ENCODE peak calls at places on chromosome 20, in nine cellular contexts. V is upper lobe of right lung; N is NCI-H524 treated with DMSO at 0.1 percent for 48 hours; Y is RPMI7951; R is neural crest cell; M is omental fat pad; J is effector CD4-positive, alpha-beta T cell; B is psoas muscle; F is kidney epithelial cell. P is an unnamed sample.

GRCh38 chr20:31666258-31667042 is 28.7 kb downstream of the COX4I2 start:
- DNase-seq in N (no peak), B (peak), F (no peak), M (no peak), J (no peak), Y (no peak), V (peak), R (no peak), P (no peak)

GRCh38 chr20:23753589-23753988 is 2.9 kb upstream of the CST1 start:
- DNase-seq in Y (no peak), M (no peak), F (no peak), B (no peak), J (no peak), R (no peak), N (no peak), V (no peak), P (no peak)

GRCh38 chr20:38023181-38024085 is 9.8 kb downstream of the TTI1 start:
- DNase-seq in R (no peak), V (no peak), M (no peak), N (no peak), B (no peak), F (peak), Y (peak), J (no peak), P (peak)

GRCh38 chr20:25695532-25696383 is 895 bp downstream of the ZNF337 start:
- DNase-seq in R (no peak), N (no peak), B (no peak), Y (peak), V (no peak), J (no peak), M (no peak), F (no peak), P (no peak)

GRCh38 chr20:13231031-13231752 is 10.1 kb downstream of the ISM1 start:
- DNase-seq in Y (peak), V (no peak), N (no peak), R (no peak), J (peak), M (no peak), F (peak), B (no peak), P (peak)

GRCh38 chr20:35952480-35953410 is 1.6 kb downstream of the SCAND1 start:
- DNase-seq in B (no peak), J (no peak), V (no peak), M (no peak), N (no peak), Y (peak), F (no peak), R (no peak), P (no peak)

GRCh38 chr20:50301712-50302111 is 111.1 kb downstream of the CEBPB start:
- DNase-seq in N (no peak), J (no peak), V (no peak), M (no peak), R (no peak), F (no peak), B (no peak), Y (no peak), P (no peak)

GRCh38 chr20:33224399-33224798 is 7.2 kb downstream of the BPIFA3 start:
- DNase-seq in N (no peak), M (no peak), V (no peak), F (no peak), R (no peak), B (no peak), Y (no peak), J (no peak), P (no peak)

GRCh38 chr20:47204008-47204745 is 152.3 kb downstream of the ZMYND8 start:
- DNase-seq in F (peak), B (peak), M (no peak), J (no peak), V (no peak), Y (peak), R (no peak), N (no peak), P (peak)

GRCh38 chr20:5065489-5066383 is 54.0 kb downstream of the PCNA start:
- DNase-seq in M (no peak), V (peak), N (no peak), Y (peak), J (no peak), R (no peak), F (peak), B (peak), P (peak)

GRCh38 chr20:59835448-59836395 is 97.7 kb downstream of the SYCP2 start:
- DNase-seq in F (peak), Y (peak), B (no peak), M (no peak), N (peak), V (no peak), J (no peak), R (peak), P (peak)